ENCODE peak calls at places on chromosomes 5 and 9, in five cellular contexts. S is GM12864, B is left lung, N is ovary, Y is mucosa of descending colon. H is an unnamed sample.

GRCh38 chr5:25414746-25415145 is 770.0 kb upstream of the CDH10 start:
- DNase-seq in Y (no peak), N (no peak), B (no peak), S (no peak), H (no peak)

GRCh38 chr5:124513216-124513615 is 233.2 kb downstream of the ZNF608 start:
- DNase-seq in B (no peak), S (no peak), Y (no peak), N (no peak), H (no peak)

GRCh38 chr9:81035171-81035570 is 654.2 kb downstream of the TLE1 start:
- DNase-seq in N (no peak), B (no peak), S (no peak), Y (no peak), H (no peak)

GRCh38 chr5:180034564-180034963 is 37.0 kb downstream of the RNF130 start:
- DNase-seq in N (no peak), Y (no peak), B (no peak), S (no peak), H (peak)

GRCh38 chr9:9914174-9914573 is 698.6 kb downstream of the PTPRD start:
- DNase-seq in N (no peak), S (no peak), B (no peak), Y (no peak), H (no peak)

GRCh38 chr9:98975838-98976237 is 32.1 kb downstream of the COL15A1 start:
- DNase-seq in N (no peak), Y (no peak), S (no peak), B (no peak), H (no peak)

GRCh38 chr5:89293849-89294248 is 410.9 kb upstream of the MEF2C start:
- DNase-seq in Y (no peak), B (no peak), N (no peak), S (no peak), H (no peak)

GRCh38 chr5:163260961-163261360 is 176.4 kb upstream of the CCNG1 start:
- DNase-seq in S (no peak), B (no peak), Y (no peak), N (no peak), H (no peak)

GRCh38 chr5:176692326-176692725 is 45.0 kb downstream of the TSPAN17 start:
- DNase-seq in S (no peak), Y (no peak), B (no peak), N (no peak), H (no peak)

GRCh38 chr9:83234541-83234940 is 171.6 kb upstream of the RASEF start:
- DNase-seq in S (no peak), N (no peak), Y (no peak), B (no peak), H (no peak)

GRCh38 chr5:71938886-71939285 is 168.4 kb upstream of the MAP1B start:
- DNase-seq in Y (peak), B (peak), S (no peak), N (no peak), H (peak)

GRCh38 chr9:135183069-135183468 is 95.6 kb downstream of the OLFM1 start:
- DNase-seq in N (no peak), S (no peak), Y (no peak), B (no peak), H (no peak)

GRCh38 chr9:135179976-135180375 is 92.5 kb downstream of the OLFM1 start:
- DNase-seq in Y (no peak), B (no peak), N (no peak), S (no peak), H (no peak)

GRCh38 chr9:135183538-135184153 is 96.2 kb downstream of the OLFM1 start:
- DNase-seq in B (no peak), N (no peak), S (no peak), Y (no peak), H (no peak)

GRCh38 chr9:135179041-135179440 is 91.6 kb downstream of the OLFM1 start:
- DNase-seq in S (no peak), N (no peak), Y (no peak), B (no peak), H (no peak)

DNA sequence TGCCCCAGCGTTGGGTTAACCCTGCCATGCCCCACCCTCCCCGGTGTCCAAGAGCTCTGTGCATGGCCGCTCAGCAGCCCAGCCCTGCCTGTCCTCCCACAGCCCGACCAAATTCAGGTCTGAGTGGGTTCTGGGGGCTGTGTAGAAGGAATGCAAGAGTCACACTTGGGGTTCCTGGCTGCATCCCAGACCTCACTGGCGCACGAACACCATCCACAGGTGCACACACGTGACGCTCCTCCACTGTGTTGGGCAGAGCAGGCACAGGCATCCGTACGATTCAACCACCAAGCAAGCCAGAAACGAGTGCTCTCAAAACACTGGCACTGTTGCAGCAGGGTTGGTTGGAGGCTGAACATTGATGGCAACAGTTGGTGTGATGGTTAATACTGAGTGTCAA is 93.9 kb downstream of the OLFM1 start:
- DNase-seq in N (no peak), B (no peak), S (no peak), Y (no peak), H (no peak)
- TF ChIP-seq CTCF in N (no peak), B (no peak), S (no peak), Y (no peak), H (no peak)

DNA sequence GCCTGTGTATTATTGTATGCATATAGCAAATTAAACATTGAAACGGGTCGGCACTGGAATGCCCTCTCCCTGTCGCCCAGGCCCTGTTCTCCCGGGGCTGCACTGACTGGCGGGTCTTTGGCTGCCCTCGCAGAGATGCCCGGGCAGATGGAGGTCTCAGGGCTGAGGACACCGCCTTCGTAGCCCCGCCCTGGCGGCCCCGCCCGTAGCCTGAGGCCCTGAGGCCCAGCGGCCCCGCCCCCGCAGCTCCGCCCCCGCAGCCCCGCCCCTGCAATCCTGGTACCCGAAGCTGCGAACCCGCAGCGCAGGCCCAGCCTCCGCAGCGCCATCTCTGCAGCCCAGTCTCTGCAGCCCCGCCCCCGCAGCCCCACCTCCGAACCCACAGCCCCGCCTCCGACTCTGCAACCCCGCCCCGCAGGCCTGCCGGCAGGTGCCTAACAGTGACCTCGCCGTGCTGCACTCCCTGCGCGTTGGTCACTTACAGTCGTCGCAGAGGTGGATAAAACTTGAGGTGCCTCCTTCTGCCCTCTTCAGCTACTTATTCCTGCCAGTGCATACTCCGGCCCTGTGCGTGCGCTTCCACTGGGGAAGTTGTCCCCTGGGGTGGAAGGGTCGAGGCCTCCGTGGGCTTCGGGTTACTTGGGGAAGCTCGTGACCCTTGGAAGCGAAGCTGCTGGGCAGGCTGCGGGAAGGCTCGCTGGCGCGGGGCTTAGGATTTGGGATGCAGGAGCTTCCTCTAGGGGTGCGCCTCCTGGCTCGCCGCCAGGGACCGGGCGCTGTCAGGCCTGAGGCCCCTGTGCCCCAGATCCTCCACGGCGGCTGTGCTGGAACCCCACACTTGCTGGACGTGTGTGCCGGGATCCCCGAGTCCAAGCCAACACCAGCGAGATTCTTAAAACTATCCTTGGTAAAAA is 72.3 kb downstream of the ICE1 start:
- DNase-seq in Y (peak), B (peak), S (peak), N (peak), H (no peak)
- H3K4me3 ChIP-seq in Y (no peak), B (peak), S (no peak), N (peak), H (peak)

GRCh38 chr5:62564101-62564500 is 14.5 kb upstream of the LRRC70 start:
- DNase-seq in S (no peak), N (no peak), B (no peak), Y (no peak), H (no peak)

GRCh38 chr5:62558941-62559340 is 19.7 kb upstream of the LRRC70 start:
- DNase-seq in B (no peak), S (no peak), Y (no peak), N (no peak), H (no peak)

GRCh38 chr5:62561896-62562295 is 16.7 kb upstream of the LRRC70 start:
- DNase-seq in Y (no peak), N (no peak), B (no peak), S (no peak), H (no peak)

GRCh38 chr5:62560786-62561185 is 17.8 kb upstream of the LRRC70 start:
- DNase-seq in B (no peak), Y (no peak), S (no peak), N (no peak), H (no peak)

DNA sequence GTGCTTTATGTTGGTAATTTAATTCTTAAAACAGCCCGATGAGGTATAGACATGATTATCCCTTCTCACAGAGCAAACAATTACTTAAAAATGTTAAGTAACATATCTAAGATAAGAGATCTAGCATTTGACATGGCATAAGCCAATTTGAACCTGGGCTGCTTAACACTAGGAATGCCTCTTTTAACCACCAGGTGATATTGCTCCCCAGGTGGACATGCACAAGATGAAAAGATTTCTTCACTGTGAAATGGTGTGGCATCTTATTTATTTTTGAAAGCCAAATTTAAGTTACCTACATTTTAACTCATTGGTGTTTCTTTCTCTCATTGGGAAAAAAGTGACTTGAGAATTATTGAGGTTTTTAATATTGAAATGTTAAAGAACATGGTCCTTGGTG is 15.8 kb upstream of the LRRC70 start:
- DNase-seq in N (no peak), S (no peak), Y (no peak), B (no peak), H (no peak)
- TF ChIP-seq CTCF in N (no peak), S (no peak), Y (no peak), B (no peak), H (no peak)

DNA sequence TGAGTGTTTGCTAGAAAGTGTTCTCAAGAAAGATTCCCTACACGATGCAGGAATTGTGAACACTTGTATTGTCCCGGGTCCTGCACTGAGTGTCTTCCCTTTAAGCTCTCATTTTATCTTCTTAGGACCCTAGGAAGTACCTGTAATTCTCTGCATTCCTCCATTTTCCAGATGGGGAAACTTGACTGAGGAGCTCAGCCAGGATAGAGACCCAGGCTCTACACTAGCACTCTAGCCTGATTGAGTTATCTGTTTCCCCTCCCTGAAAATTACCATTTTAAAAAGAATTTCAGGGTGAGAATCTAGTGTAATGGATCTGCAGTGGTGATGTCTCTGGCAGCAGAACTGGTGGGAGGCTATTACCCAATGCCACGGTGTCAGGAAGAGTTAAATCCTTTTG is 453.9 kb downstream of the KDM4C start:
- DNase-seq in Y (no peak), N (no peak), S (no peak), B (no peak), H (no peak)
- H3K4me3 ChIP-seq in Y (no peak), N (no peak), S (no peak), B (no peak), H (no peak)

GRCh38 chr9:5326187-5326586 is 13.5 kb downstream of the RLN1 start:
- DNase-seq in S (no peak), B (no peak), N (no peak), Y (no peak), H (no peak)

GRCh38 chr9:5321058-5321457 is 16.5 kb upstream of the RLN2 start:
- DNase-seq in S (no peak), Y (no peak), B (no peak), N (no peak), H (no peak)

GRCh38 chr9:5326893-5327548 is 12.7 kb downstream of the RLN1 start:
- DNase-seq in Y (no peak), N (no peak), B (peak), S (no peak), H (no peak)
- TF ChIP-seq CTCF in Y (no peak), N (no peak), B (no peak), S (no peak), H (no peak)